ENCODE peak calls at places on chromosomes 6 and 20, in seven cellular contexts. One of them, this sample, is unnamed.

GRCh38 chr20:6863798-6864201 is 96.3 kb downstream of the BMP2 start:
- DNase-seq in body of pancreas: no peak
- DNase-seq in endothelial cell of umbilical vein: no peak
- DNase-seq in sigmoid colon: no peak
- DNase-seq in ovary: no peak
- DNase-seq in upper lobe of left lung: no peak
- DNase-seq in breast epithelium: no peak
- DNase-seq in this sample: no peak

GRCh38 chr6:34355889-34356288 is 36.6 kb downstream of the NUDT3 start:
- DNase-seq in body of pancreas: no peak
- DNase-seq in endothelial cell of umbilical vein: no peak
- DNase-seq in sigmoid colon: no peak
- DNase-seq in ovary: no peak
- DNase-seq in upper lobe of left lung: no peak
- DNase-seq in breast epithelium: no peak
- DNase-seq in this sample: no peak

GRCh38 chr20:46122516-46123481 is 4.7 kb downstream of the CD40 start:
- DNase-seq in body of pancreas: no peak
- DNase-seq in endothelial cell of umbilical vein: no peak
- DNase-seq in sigmoid colon: no peak
- DNase-seq in ovary: no peak
- DNase-seq in upper lobe of left lung: no peak
- DNase-seq in breast epithelium: no peak
- DNase-seq in this sample: no peak

GRCh38 chr6:11194399-11195274 is 37.8 kb downstream of the NEDD9 start:
- DNase-seq in body of pancreas: peak; percentile 35
- DNase-seq in endothelial cell of umbilical vein: peak; percentile 91
- DNase-seq in sigmoid colon: no peak
- DNase-seq in ovary: no peak
- DNase-seq in upper lobe of left lung: no peak
- DNase-seq in breast epithelium: no peak
- DNase-seq in this sample: no peak

GRCh38 chr6:87756858-87757257 is 54.8 kb upstream of the AKIRIN2 start:
- DNase-seq in body of pancreas: no peak
- DNase-seq in endothelial cell of umbilical vein: peak; percentile 26
- DNase-seq in sigmoid colon: no peak
- DNase-seq in ovary: no peak
- DNase-seq in upper lobe of left lung: no peak
- DNase-seq in breast epithelium: no peak
- DNase-seq in this sample: no peak

GRCh38 chr20:10721112-10721896 is 47.5 kb upstream of the JAG1 start:
- DNase-seq in body of pancreas: no peak
- DNase-seq in endothelial cell of umbilical vein: no peak
- DNase-seq in sigmoid colon: no peak
- DNase-seq in ovary: no peak
- DNase-seq in upper lobe of left lung: no peak
- DNase-seq in breast epithelium: no peak
- DNase-seq in this sample: no peak

GRCh38 chr6:137219664-137220252 is 573 bp upstream of the IFNGR1 start:
- DNase-seq in body of pancreas: no peak
- DNase-seq in endothelial cell of umbilical vein: no peak
- DNase-seq in sigmoid colon: no peak
- DNase-seq in ovary: no peak
- DNase-seq in upper lobe of left lung: no peak
- DNase-seq in breast epithelium: no peak
- DNase-seq in this sample: no peak

GRCh38 chr6:44161997-44162338 is 3.3 kb downstream of the CAPN11 start:
- DNase-seq in body of pancreas: peak; percentile 62
- DNase-seq in endothelial cell of umbilical vein: no peak
- DNase-seq in sigmoid colon: no peak
- DNase-seq in ovary: no peak
- DNase-seq in upper lobe of left lung: no peak
- DNase-seq in breast epithelium: no peak
- DNase-seq in this sample: no peak

GRCh38 chr6:4941782-4942672 is 61.8 kb downstream of the RPP40 start:
- DNase-seq in body of pancreas: peak; percentile 29
- DNase-seq in endothelial cell of umbilical vein: peak; percentile 70
- DNase-seq in sigmoid colon: no peak
- DNase-seq in ovary: no peak
- DNase-seq in upper lobe of left lung: no peak
- DNase-seq in breast epithelium: no peak
- DNase-seq in this sample: peak; percentile 36

GRCh38 chr6:90217621-90218496 is 78.8 kb downstream of the BACH2 start:
- DNase-seq in body of pancreas: peak; percentile 76
- DNase-seq in endothelial cell of umbilical vein: no peak
- DNase-seq in sigmoid colon: no peak
- DNase-seq in ovary: no peak
- DNase-seq in upper lobe of left lung: peak; percentile 84
- DNase-seq in breast epithelium: no peak
- DNase-seq in this sample: no peak

GRCh38 chr6:155200012-155200411 is 63.8 kb upstream of the CLDN20 start:
- DNase-seq in body of pancreas: no peak
- DNase-seq in endothelial cell of umbilical vein: peak; percentile 31
- DNase-seq in sigmoid colon: no peak
- DNase-seq in ovary: no peak
- DNase-seq in upper lobe of left lung: no peak
- DNase-seq in breast epithelium: no peak
- DNase-seq in this sample: no peak

GRCh38 chr6:155196891-155197290 is 66.9 kb upstream of the CLDN20 start:
- DNase-seq in body of pancreas: no peak
- DNase-seq in endothelial cell of umbilical vein: peak; percentile 61
- DNase-seq in sigmoid colon: no peak
- DNase-seq in ovary: no peak
- DNase-seq in upper lobe of left lung: no peak
- DNase-seq in breast epithelium: no peak
- DNase-seq in this sample: no peak

GRCh38 chr6:155197947-155198346 is 65.9 kb upstream of the CLDN20 start:
- DNase-seq in body of pancreas: no peak
- DNase-seq in endothelial cell of umbilical vein: no peak
- DNase-seq in sigmoid colon: no peak
- DNase-seq in ovary: no peak
- DNase-seq in upper lobe of left lung: no peak
- DNase-seq in breast epithelium: no peak
- DNase-seq in this sample: no peak

GRCh38 chr6:155207223-155207622 is 56.6 kb upstream of the CLDN20 start:
- DNase-seq in body of pancreas: no peak
- DNase-seq in endothelial cell of umbilical vein: no peak
- DNase-seq in sigmoid colon: no peak
- DNase-seq in ovary: no peak
- DNase-seq in upper lobe of left lung: no peak
- DNase-seq in breast epithelium: no peak
- DNase-seq in this sample: no peak

GRCh38 chr6:155201461-155202226 is 62.2 kb upstream of the CLDN20 start:
- DNase-seq in body of pancreas: no peak
- DNase-seq in endothelial cell of umbilical vein: peak; percentile 96
- DNase-seq in sigmoid colon: no peak
- DNase-seq in ovary: no peak
- DNase-seq in upper lobe of left lung: no peak
- DNase-seq in breast epithelium: no peak
- DNase-seq in this sample: no peak
- H3K4me3 ChIP-seq in body of pancreas: no peak overlapping the region
- H3K4me3 ChIP-seq in endothelial cell of umbilical vein: no peak overlapping the region
- H3K4me3 ChIP-seq in sigmoid colon: no peak overlapping the region
- H3K4me3 ChIP-seq in ovary: no peak overlapping the region
- H3K4me3 ChIP-seq in upper lobe of left lung: no peak overlapping the region
- H3K4me3 ChIP-seq in breast epithelium: no peak overlapping the region
- H3K4me3 ChIP-seq in this sample: no peak overlapping the region

GRCh38 chr20:25336561-25337422 is 53.8 kb downstream of the ABHD12 start:
- DNase-seq in body of pancreas: peak; percentile 51
- DNase-seq in endothelial cell of umbilical vein: no peak
- DNase-seq in sigmoid colon: no peak
- DNase-seq in ovary: no peak
- DNase-seq in upper lobe of left lung: no peak
- DNase-seq in breast epithelium: no peak
- DNase-seq in this sample: no peak
- TF ChIP-seq CTCF in body of pancreas: peak; percentile 16
- TF ChIP-seq CTCF in endothelial cell of umbilical vein: no peak
- TF ChIP-seq CTCF in sigmoid colon: peak; percentile 10
- TF ChIP-seq CTCF in ovary: no peak
- TF ChIP-seq CTCF in upper lobe of left lung: no peak
- TF ChIP-seq CTCF in breast epithelium: peak; percentile 50
- TF ChIP-seq CTCF in this sample: no peak

GRCh38 chr20:62929051-62929538 is 2.8 kb upstream of the DIDO1 start:
- DNase-seq in body of pancreas: peak; percentile 82
- DNase-seq in endothelial cell of umbilical vein: peak; percentile 54
- DNase-seq in sigmoid colon: peak; percentile 80
- DNase-seq in ovary: peak; percentile 82
- DNase-seq in upper lobe of left lung: peak; percentile 91
- DNase-seq in breast epithelium: peak; percentile 67
- DNase-seq in this sample: peak; percentile 92
- TF ChIP-seq POLR2A in body of pancreas: peak; percentile 59
- TF ChIP-seq POLR2A in endothelial cell of umbilical vein: no peak
- TF ChIP-seq POLR2A in sigmoid colon: peak; percentile 15
- TF ChIP-seq POLR2A in ovary: no peak
- TF ChIP-seq POLR2A in upper lobe of left lung: peak; percentile 45
- TF ChIP-seq POLR2A in breast epithelium: no peak
- TF ChIP-seq POLR2A in this sample: no peak

DNA sequence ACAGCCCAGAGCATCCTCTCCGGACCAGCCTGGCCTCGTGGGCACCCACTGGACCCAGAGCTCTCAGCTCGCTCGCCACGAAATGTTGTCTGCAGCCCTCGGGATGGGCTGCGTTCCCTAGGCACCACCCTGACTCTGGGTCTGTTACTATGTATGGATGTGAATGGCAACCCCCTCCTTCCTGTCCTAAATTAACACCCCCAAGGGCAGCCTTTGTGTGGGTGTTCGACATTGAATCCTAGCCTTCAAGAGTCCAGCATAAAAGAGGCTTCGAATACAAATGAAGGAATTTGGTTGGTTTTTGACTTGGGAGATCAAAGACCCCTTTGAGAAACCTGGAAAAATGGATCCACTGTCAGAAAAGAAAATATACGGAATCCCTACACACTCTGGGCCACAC is 86.1 kb downstream of the BMP7 start:
- DNase-seq in body of pancreas: no peak
- DNase-seq in endothelial cell of umbilical vein: no peak
- DNase-seq in sigmoid colon: no peak
- DNase-seq in ovary: no peak
- DNase-seq in upper lobe of left lung: no peak
- DNase-seq in breast epithelium: no peak
- DNase-seq in this sample: no peak
- H3K4me3 ChIP-seq in body of pancreas: no peak overlapping the region
- H3K4me3 ChIP-seq in endothelial cell of umbilical vein: no peak overlapping the region
- H3K4me3 ChIP-seq in sigmoid colon: no peak overlapping the region
- H3K4me3 ChIP-seq in ovary: no peak overlapping the region
- H3K4me3 ChIP-seq in upper lobe of left lung: no peak overlapping the region
- H3K4me3 ChIP-seq in breast epithelium: no peak overlapping the region
- H3K4me3 ChIP-seq in this sample: no peak overlapping the region

GRCh38 chr20:17635846-17636245 is 46.2 kb downstream of the RRBP1 start:
- DNase-seq in body of pancreas: no peak
- DNase-seq in endothelial cell of umbilical vein: no peak
- DNase-seq in sigmoid colon: no peak
- DNase-seq in ovary: peak; percentile 90
- DNase-seq in upper lobe of left lung: peak; percentile 65
- DNase-seq in breast epithelium: no peak
- DNase-seq in this sample: no peak

GRCh38 chr20:17637413-17637780 is 44.6 kb downstream of the RRBP1 start:
- DNase-seq in body of pancreas: peak; percentile 66
- DNase-seq in endothelial cell of umbilical vein: no peak
- DNase-seq in sigmoid colon: no peak
- DNase-seq in ovary: no peak
- DNase-seq in upper lobe of left lung: no peak
- DNase-seq in breast epithelium: no peak
- DNase-seq in this sample: no peak

GRCh38 chr20:17637985-17638640 is 43.9 kb downstream of the RRBP1 start:
- DNase-seq in body of pancreas: no peak
- DNase-seq in endothelial cell of umbilical vein: no peak
- DNase-seq in sigmoid colon: no peak
- DNase-seq in ovary: no peak
- DNase-seq in upper lobe of left lung: no peak
- DNase-seq in breast epithelium: no peak
- DNase-seq in this sample: no peak

GRCh38 chr20:17635320-17635673 is 46.7 kb downstream of the RRBP1 start:
- DNase-seq in body of pancreas: no peak
- DNase-seq in endothelial cell of umbilical vein: no peak
- DNase-seq in sigmoid colon: no peak
- DNase-seq in ovary: peak; percentile 63
- DNase-seq in upper lobe of left lung: peak; percentile 58
- DNase-seq in breast epithelium: no peak
- DNase-seq in this sample: no peak

GRCh38 chr20:17636523-17637412 is 45.3 kb downstream of the RRBP1 start:
- DNase-seq in body of pancreas: no peak
- DNase-seq in endothelial cell of umbilical vein: no peak
- DNase-seq in sigmoid colon: no peak
- DNase-seq in ovary: no peak
- DNase-seq in upper lobe of left lung: peak; percentile 52
- DNase-seq in breast epithelium: no peak
- DNase-seq in this sample: no peak
- TF ChIP-seq CTCF in body of pancreas: no peak
- TF ChIP-seq CTCF in endothelial cell of umbilical vein: no peak
- TF ChIP-seq CTCF in sigmoid colon: no peak
- TF ChIP-seq CTCF in ovary: no peak
- TF ChIP-seq CTCF in upper lobe of left lung: no peak
- TF ChIP-seq CTCF in breast epithelium: no peak
- TF ChIP-seq CTCF in this sample: no peak

GRCh38 chr6:64012351-64013060 is 376.9 kb downstream of the PHF3 start:
- DNase-seq in body of pancreas: no peak
- DNase-seq in endothelial cell of umbilical vein: no peak
- DNase-seq in sigmoid colon: no peak
- DNase-seq in ovary: no peak
- DNase-seq in upper lobe of left lung: no peak
- DNase-seq in breast epithelium: no peak
- DNase-seq in this sample: no peak

GRCh38 chr6:64010646-64011045 is 375.0 kb downstream of the PHF3 start:
- DNase-seq in body of pancreas: no peak
- DNase-seq in endothelial cell of umbilical vein: no peak
- DNase-seq in sigmoid colon: no peak
- DNase-seq in ovary: no peak
- DNase-seq in upper lobe of left lung: no peak
- DNase-seq in breast epithelium: no peak
- DNase-seq in this sample: no peak

GRCh38 chr6:64006246-64006645 is 370.6 kb downstream of the PHF3 start:
- DNase-seq in body of pancreas: no peak
- DNase-seq in endothelial cell of umbilical vein: no peak
- DNase-seq in sigmoid colon: no peak
- DNase-seq in ovary: no peak
- DNase-seq in upper lobe of left lung: no peak
- DNase-seq in breast epithelium: no peak
- DNase-seq in this sample: no peak

GRCh38 chr6:64013061-64013410 is 377.4 kb downstream of the PHF3 start:
- DNase-seq in body of pancreas: no peak
- DNase-seq in endothelial cell of umbilical vein: no peak
- DNase-seq in sigmoid colon: no peak
- DNase-seq in ovary: no peak
- DNase-seq in upper lobe of left lung: no peak
- DNase-seq in breast epithelium: no peak
- DNase-seq in this sample: no peak

DNA sequence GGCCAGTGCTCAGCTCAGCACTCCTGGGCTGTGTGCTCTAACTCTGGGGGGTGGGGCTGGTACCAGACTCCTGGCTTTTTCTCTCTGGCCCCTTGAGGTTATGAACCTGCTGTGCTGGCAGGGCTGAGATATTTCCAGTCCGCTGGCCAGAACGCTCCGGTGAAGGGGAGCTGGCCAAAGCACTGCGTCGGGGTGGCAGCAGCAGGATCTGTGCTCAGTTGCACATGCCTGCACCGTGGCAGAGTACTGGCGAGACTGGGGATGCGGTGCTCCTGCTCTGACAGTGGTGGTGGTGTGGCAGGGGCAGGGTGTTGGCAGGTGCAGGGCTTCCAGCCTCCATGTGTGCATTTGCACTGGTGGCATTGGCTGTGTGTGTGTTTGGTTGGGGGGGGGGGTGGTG is 374.4 kb downstream of the PHF3 start:
- DNase-seq in body of pancreas: no peak
- DNase-seq in endothelial cell of umbilical vein: no peak
- DNase-seq in sigmoid colon: no peak
- DNase-seq in ovary: no peak
- DNase-seq in upper lobe of left lung: peak; percentile 22
- DNase-seq in breast epithelium: no peak
- DNase-seq in this sample: no peak
- TF ChIP-seq POLR2A in body of pancreas: no peak
- TF ChIP-seq POLR2A in endothelial cell of umbilical vein: no peak
- TF ChIP-seq POLR2A in sigmoid colon: no peak
- TF ChIP-seq POLR2A in ovary: no peak
- TF ChIP-seq POLR2A in upper lobe of left lung: no peak
- TF ChIP-seq POLR2A in breast epithelium: no peak
- TF ChIP-seq POLR2A in this sample: no peak